ENCODE peak calls at places on chromosomes 12 and 14, in five cellular contexts. W is IMR-90, A is testis, K is NCI-H526, G is substantia nigra. F is an unnamed sample.

GRCh38 chr14:106605548-106606448 is 1079.4 kb downstream of the TMEM121 start:
- DNase-seq in W (no peak), A (peak; percentile 68), K (peak; percentile 72), G (no peak), F (peak; percentile 58)

GRCh38 chr14:32259368-32260013 is 56.4 kb upstream of the RNU6-8 start:
- DNase-seq in W (peak; percentile 63), A (no peak), K (no peak), G (no peak), F (peak; percentile 84)

GRCh38 chr14:89747146-89747545 is 207.4 kb downstream of the EFCAB11 start:
- DNase-seq in W (no peak), A (no peak), K (no peak), G (no peak), F (no peak)

GRCh38 chr14:61860294-61860918 is 98.2 kb downstream of the SNAPC1 start:
- DNase-seq in W (peak; percentile 42), A (peak; percentile 72), K (no peak), G (no peak), F (peak; percentile 40)

GRCh38 chr14:91774138-91775096 is 42.5 kb upstream of the CATSPERB start:
- DNase-seq in W (no peak), A (no peak), K (no peak), G (no peak), F (no peak)

GRCh38 chr14:100810861-100811461 is 15.0 kb upstream of the MEG3 start:
- DNase-seq in W (no peak), A (no peak), K (peak; percentile 6), G (no peak), F (peak; percentile 25)

GRCh38 chr12:131784909-131785762 is 43.1 kb upstream of the MMP17 start:
- DNase-seq in W (peak; percentile 41), A (no peak), K (no peak), G (no peak), F (no peak)

GRCh38 chr12:64729909-64730584 is 29.2 kb downstream of the GNS start:
- DNase-seq in W (no peak), A (no peak), K (no peak), G (no peak), F (no peak)

GRCh38 chr12:78863482-78864427 is 819 bp upstream of the SYT1 start:
- DNase-seq in W (peak; percentile 39), A (peak; percentile 43), K (peak; percentile 57), G (no peak), F (peak; percentile 90)